ENCODE peak calls at places on chromosomes 4 and X, in seven cellular contexts. One of them, this sample, is unnamed.

GRCh38 chrX:40552768-40553167 is 28.0 kb upstream of the ATP6AP2 start:
- DNase-seq in left ventricle myocardium superior: no peak
- DNase-seq in keratinocyte: no peak
- DNase-seq in cardiac septum: no peak
- DNase-seq in fibroblast of the aortic adventitia: no peak
- DNase-seq in lower lobe of right lung: no peak
- DNase-seq in WTC11: no peak
- DNase-seq in this sample: no peak

GRCh38 chr4:61786226-61786625 is 586.1 kb downstream of the ADGRL3 start:
- DNase-seq in lower lobe of right lung: no peak
- DNase-seq in WTC11: no peak
- DNase-seq in fibroblast of the aortic adventitia: no peak
- DNase-seq in left ventricle myocardium superior: no peak
- DNase-seq in keratinocyte: no peak
- DNase-seq in cardiac septum: no peak
- DNase-seq in this sample: no peak

GRCh38 chr4:15654556-15655222 is 468 bp downstream of the FBXL5 start:
- DNase-seq in lower lobe of right lung: peak
- DNase-seq in fibroblast of the aortic adventitia: peak
- DNase-seq in cardiac septum: peak
- DNase-seq in keratinocyte: no peak
- DNase-seq in left ventricle myocardium superior: peak
- DNase-seq in WTC11: peak
- DNase-seq in this sample: peak

GRCh38 chr4:54767376-54767775 is 109.6 kb downstream of the KIT start:
- DNase-seq in lower lobe of right lung: no peak
- DNase-seq in fibroblast of the aortic adventitia: no peak
- DNase-seq in WTC11: no peak
- DNase-seq in keratinocyte: no peak
- DNase-seq in left ventricle myocardium superior: no peak
- DNase-seq in cardiac septum: no peak
- DNase-seq in this sample: no peak

GRCh38 chrX:39779952-39780783 is 317.6 kb downstream of the BCOR start:
- DNase-seq in lower lobe of right lung: no peak
- DNase-seq in cardiac septum: no peak
- DNase-seq in keratinocyte: no peak
- DNase-seq in fibroblast of the aortic adventitia: no peak
- DNase-seq in left ventricle myocardium superior: no peak
- DNase-seq in WTC11: peak
- DNase-seq in this sample: no peak

GRCh38 chr4:14368391-14368790 is 633.9 kb upstream of the CPEB2 start:
- DNase-seq in cardiac septum: no peak
- DNase-seq in WTC11: no peak
- DNase-seq in lower lobe of right lung: no peak
- DNase-seq in left ventricle myocardium superior: peak
- DNase-seq in keratinocyte: no peak
- DNase-seq in fibroblast of the aortic adventitia: no peak
- DNase-seq in this sample: no peak

GRCh38 chr4:37467824-37468223 is 218.4 kb downstream of the RELL1 start:
- DNase-seq in WTC11: no peak
- DNase-seq in keratinocyte: no peak
- DNase-seq in left ventricle myocardium superior: no peak
- DNase-seq in fibroblast of the aortic adventitia: no peak
- DNase-seq in lower lobe of right lung: no peak
- DNase-seq in cardiac septum: no peak
- DNase-seq in this sample: no peak

GRCh38 chr4:83138979-83139378 is 24.4 kb upstream of the PLAC8 start:
- DNase-seq in WTC11: no peak
- DNase-seq in fibroblast of the aortic adventitia: no peak
- DNase-seq in keratinocyte: no peak
- DNase-seq in cardiac septum: no peak
- DNase-seq in lower lobe of right lung: no peak
- DNase-seq in left ventricle myocardium superior: no peak
- DNase-seq in this sample: no peak

GRCh38 chr4:147049940-147050852 is 104.5 kb upstream of the TTC29 start:
- DNase-seq in lower lobe of right lung: no peak
- DNase-seq in keratinocyte: no peak
- DNase-seq in fibroblast of the aortic adventitia: peak
- DNase-seq in left ventricle myocardium superior: no peak
- DNase-seq in cardiac septum: no peak
- DNase-seq in WTC11: no peak
- DNase-seq in this sample: no peak

GRCh38 chr4:38266616-38267015 is 306.4 kb downstream of the PTTG2 start:
- DNase-seq in lower lobe of right lung: no peak
- DNase-seq in cardiac septum: no peak
- DNase-seq in fibroblast of the aortic adventitia: no peak
- DNase-seq in keratinocyte: peak
- DNase-seq in left ventricle myocardium superior: no peak
- DNase-seq in WTC11: no peak
- DNase-seq in this sample: no peak

GRCh38 chr4:174521800-174522182 is 497 bp downstream of the HPGD start:
- DNase-seq in WTC11: peak
- DNase-seq in fibroblast of the aortic adventitia: no peak
- DNase-seq in cardiac septum: no peak
- DNase-seq in left ventricle myocardium superior: peak
- DNase-seq in lower lobe of right lung: peak
- DNase-seq in keratinocyte: no peak
- DNase-seq in this sample: peak

GRCh38 chr4:37977471-37978452 is 17.6 kb downstream of the PTTG2 start:
- DNase-seq in left ventricle myocardium superior: peak
- DNase-seq in cardiac septum: peak
- DNase-seq in keratinocyte: no peak
- DNase-seq in WTC11: peak
- DNase-seq in lower lobe of right lung: peak
- DNase-seq in fibroblast of the aortic adventitia: peak
- DNase-seq in this sample: peak

GRCh38 chr4:27366424-27366823 is 505.8 kb downstream of the STIM2 start:
- DNase-seq in lower lobe of right lung: no peak
- DNase-seq in WTC11: no peak
- DNase-seq in fibroblast of the aortic adventitia: peak
- DNase-seq in cardiac septum: no peak
- DNase-seq in left ventricle myocardium superior: no peak
- DNase-seq in keratinocyte: no peak
- DNase-seq in this sample: no peak

GRCh38 chr4:38034986-38035882 is 75.0 kb downstream of the PTTG2 start:
- DNase-seq in keratinocyte: no peak
- DNase-seq in fibroblast of the aortic adventitia: peak
- DNase-seq in lower lobe of right lung: no peak
- DNase-seq in WTC11: no peak
- DNase-seq in cardiac septum: no peak
- DNase-seq in left ventricle myocardium superior: no peak
- DNase-seq in this sample: no peak

GRCh38 chr4:8726344-8726851 is 133.8 kb downstream of the CPZ start:
- DNase-seq in keratinocyte: no peak
- DNase-seq in left ventricle myocardium superior: no peak
- DNase-seq in WTC11: no peak
- DNase-seq in fibroblast of the aortic adventitia: no peak
- DNase-seq in lower lobe of right lung: peak
- DNase-seq in cardiac septum: peak
- DNase-seq in this sample: no peak

GRCh38 chrX:153906126-153906917 is 1.8 kb downstream of the AVPR2 start:
- DNase-seq in fibroblast of the aortic adventitia: no peak
- DNase-seq in lower lobe of right lung: no peak
- DNase-seq in left ventricle myocardium superior: no peak
- DNase-seq in keratinocyte: no peak
- DNase-seq in WTC11: no peak
- DNase-seq in cardiac septum: no peak
- DNase-seq in this sample: no peak

GRCh38 chr4:76579596-76580375 is 144.8 kb downstream of the SHROOM3 start:
- DNase-seq in left ventricle myocardium superior: no peak
- DNase-seq in fibroblast of the aortic adventitia: no peak
- DNase-seq in keratinocyte: no peak
- DNase-seq in lower lobe of right lung: no peak
- DNase-seq in WTC11: no peak
- DNase-seq in cardiac septum: no peak
- DNase-seq in this sample: no peak

GRCh38 chrX:153642655-153643430 is 4.2 kb upstream of the DUSP9 start:
- DNase-seq in lower lobe of right lung: no peak
- DNase-seq in keratinocyte: no peak
- DNase-seq in left ventricle myocardium superior: no peak
- DNase-seq in WTC11: no peak
- DNase-seq in cardiac septum: peak
- DNase-seq in fibroblast of the aortic adventitia: no peak
- DNase-seq in this sample: no peak

GRCh38 chr4:129738175-129738574 is 642.2 kb downstream of the C4orf33 start:
- DNase-seq in keratinocyte: no peak
- DNase-seq in lower lobe of right lung: no peak
- DNase-seq in WTC11: no peak
- DNase-seq in cardiac septum: no peak
- DNase-seq in fibroblast of the aortic adventitia: no peak
- DNase-seq in left ventricle myocardium superior: no peak
- DNase-seq in this sample: no peak

GRCh38 chrX:131827935-131828334 is 195.2 kb upstream of the STK26 start:
- DNase-seq in WTC11: peak
- DNase-seq in keratinocyte: no peak
- DNase-seq in cardiac septum: no peak
- DNase-seq in lower lobe of right lung: no peak
- DNase-seq in fibroblast of the aortic adventitia: peak
- DNase-seq in left ventricle myocardium superior: no peak
- DNase-seq in this sample: no peak

GRCh38 chr4:75939890-75940691 is 722 bp downstream of the NAAA start:
- DNase-seq in lower lobe of right lung: peak
- DNase-seq in fibroblast of the aortic adventitia: peak
- DNase-seq in WTC11: peak
- DNase-seq in cardiac septum: peak
- DNase-seq in left ventricle myocardium superior: peak
- DNase-seq in keratinocyte: no peak
- DNase-seq in this sample: peak

GRCh38 chr4:7073526-7074390 is 5.9 kb upstream of the GRPEL1 start:
- DNase-seq in WTC11: peak
- DNase-seq in fibroblast of the aortic adventitia: peak
- DNase-seq in keratinocyte: no peak
- DNase-seq in left ventricle myocardium superior: no peak
- DNase-seq in lower lobe of right lung: no peak
- DNase-seq in cardiac septum: no peak
- DNase-seq in this sample: no peak

GRCh38 chr4:74794341-74794801 is at the start of gene BTC:
- DNase-seq in left ventricle myocardium superior: peak
- DNase-seq in keratinocyte: no peak
- DNase-seq in lower lobe of right lung: peak
- DNase-seq in fibroblast of the aortic adventitia: peak
- DNase-seq in WTC11: peak
- DNase-seq in cardiac septum: peak
- DNase-seq in this sample: peak

GRCh38 chrX:33207056-33207455 is 4.3 kb downstream of the DMD start:
- DNase-seq in WTC11: no peak
- DNase-seq in cardiac septum: no peak
- DNase-seq in left ventricle myocardium superior: no peak
- DNase-seq in fibroblast of the aortic adventitia: peak
- DNase-seq in lower lobe of right lung: no peak
- DNase-seq in keratinocyte: no peak
- DNase-seq in this sample: no peak

GRCh38 chr4:83381173-83381572 is 46.5 kb upstream of the HPSE start:
- DNase-seq in fibroblast of the aortic adventitia: no peak
- DNase-seq in WTC11: no peak
- DNase-seq in keratinocyte: no peak
- DNase-seq in left ventricle myocardium superior: no peak
- DNase-seq in cardiac septum: no peak
- DNase-seq in lower lobe of right lung: no peak
- DNase-seq in this sample: no peak

GRCh38 chr4:158821228-158822009 is 52.6 kb downstream of the FNIP2 start:
- DNase-seq in fibroblast of the aortic adventitia: peak
- DNase-seq in cardiac septum: no peak
- DNase-seq in keratinocyte: no peak
- DNase-seq in WTC11: no peak
- DNase-seq in left ventricle myocardium superior: no peak
- DNase-seq in lower lobe of right lung: no peak
- DNase-seq in this sample: no peak

GRCh38 chr4:35228318-35228717 is 1016.0 kb downstream of the ARAP2 start:
- DNase-seq in fibroblast of the aortic adventitia: no peak
- DNase-seq in keratinocyte: no peak
- DNase-seq in left ventricle myocardium superior: no peak
- DNase-seq in WTC11: no peak
- DNase-seq in lower lobe of right lung: no peak
- DNase-seq in cardiac septum: no peak
- DNase-seq in this sample: no peak